ENCODE peak calls at places on chromosomes 3 and 15, in nine cellular contexts. J, V, T, S, H, W, A, K and Y are unnamed samples.

GRCh38 chr15:70424937-70425411 is 327.3 kb upstream of the TLE3 start:
- DNase-seq in J (no peak), V (no peak), T (no peak), S (no peak), H (no peak), W (no peak), A (no peak), K (no peak), Y (peak; percentile 42)

GRCh38 chr3:64838150-64838735 is 150.4 kb upstream of the ADAMTS9 start:
- DNase-seq in J (no peak), V (no peak), T (no peak), S (no peak), H (peak; percentile 21), W (no peak), A (no peak), K (no peak), Y (no peak)

GRCh38 chr15:32687556-32687955 is 30.2 kb upstream of the GREM1 start:
- DNase-seq in J (no peak), V (no peak), T (no peak), S (no peak), H (no peak), W (peak; percentile 75), A (no peak), K (no peak), Y (no peak)

GRCh38 chr3:177894021-177894690 is 642.1 kb upstream of the KCNMB2 start:
- DNase-seq in J (no peak), V (no peak), T (no peak), S (no peak), H (no peak), W (no peak), A (no peak), K (no peak), Y (no peak)

GRCh38 chr3:31227152-31227581 is 305.6 kb upstream of the STT3B start:
- DNase-seq in J (no peak), V (no peak), T (no peak), S (no peak), H (no peak), W (no peak), A (no peak), K (no peak), Y (no peak)

GRCh38 chr15:72312605-72313447 is 7.1 kb downstream of the CELF6 start:
- DNase-seq in J (peak; percentile 38), V (peak; percentile 61), T (peak; percentile 66), S (peak; percentile 59), H (peak; percentile 86), W (peak; percentile 36), A (peak; percentile 54), K (peak; percentile 38), Y (peak; percentile 68)

GRCh38 chr15:49686626-49687025 is 65.8 kb downstream of the DTWD1 start:
- DNase-seq in J (no peak), V (no peak), T (no peak), S (no peak), H (no peak), W (peak; percentile 33), A (no peak), K (no peak), Y (no peak)

GRCh38 chr3:100915706-100916105 is 77.5 kb downstream of the ABI3BP start:
- DNase-seq in J (no peak), V (no peak), T (no peak), S (no peak), H (no peak), W (no peak), A (no peak), K (no peak), Y (no peak)

GRCh38 chr15:99930696-99931095 is 197.5 kb upstream of the LYSMD4 start:
- DNase-seq in J (no peak), V (no peak), T (no peak), S (no peak), H (no peak), W (no peak), A (no peak), K (no peak), Y (no peak)

GRCh38 chr3:122520861-122521260 is 6.1 kb upstream of the KPNA1 start:
- DNase-seq in J (no peak), V (no peak), T (no peak), S (no peak), H (no peak), W (no peak), A (no peak), K (no peak), Y (no peak)